ENCODE peak calls at places on chromosomes 1 and 21, in six cellular contexts. One of them, this sample, is unnamed.

GRCh38 chr1:96698332-96698983 is 23.1 kb upstream of the PTBP2 start:
- DNase-seq in esophagus squamous epithelium: no peak
- DNase-seq in neural progenitor cell: no peak
- DNase-seq in psoas muscle: no peak
- DNase-seq in astrocyte: peak
- DNase-seq in Peyer's patch: no peak
- DNase-seq in this sample: peak

GRCh38 chr1:78333426-78334012 is 157.3 kb upstream of the PTGFR start:
- DNase-seq in esophagus squamous epithelium: no peak
- DNase-seq in neural progenitor cell: peak
- DNase-seq in psoas muscle: no peak
- DNase-seq in astrocyte: peak
- DNase-seq in Peyer's patch: no peak
- DNase-seq in this sample: peak

GRCh38 chr1:59898927-59899326 is 27.6 kb downstream of the CYP2J2 start:
- DNase-seq in esophagus squamous epithelium: no peak
- DNase-seq in neural progenitor cell: no peak
- DNase-seq in psoas muscle: no peak
- DNase-seq in astrocyte: peak
- DNase-seq in Peyer's patch: no peak
- DNase-seq in this sample: peak

GRCh38 chr1:213326666-213327317 is 275.8 kb downstream of the RPS6KC1 start:
- DNase-seq in esophagus squamous epithelium: no peak
- DNase-seq in neural progenitor cell: no peak
- DNase-seq in psoas muscle: no peak
- DNase-seq in astrocyte: peak
- DNase-seq in Peyer's patch: no peak
- DNase-seq in this sample: peak

GRCh38 chr21:42239973-42240372 is 21.0 kb downstream of the ABCG1 start:
- DNase-seq in esophagus squamous epithelium: no peak
- DNase-seq in neural progenitor cell: no peak
- DNase-seq in psoas muscle: peak
- DNase-seq in astrocyte: no peak
- DNase-seq in Peyer's patch: no peak
- DNase-seq in this sample: no peak

GRCh38 chr1:179351281-179351680 is 14.5 kb upstream of the AXDND1 start:
- DNase-seq in esophagus squamous epithelium: no peak
- DNase-seq in neural progenitor cell: no peak
- DNase-seq in psoas muscle: no peak
- DNase-seq in astrocyte: no peak
- DNase-seq in Peyer's patch: no peak
- DNase-seq in this sample: peak

GRCh38 chr21:46159841-46160562 is 4.6 kb upstream of the FTCD start:
- DNase-seq in esophagus squamous epithelium: no peak
- DNase-seq in neural progenitor cell: no peak
- DNase-seq in psoas muscle: peak
- DNase-seq in astrocyte: no peak
- DNase-seq in Peyer's patch: no peak
- DNase-seq in this sample: no peak

GRCh38 chr1:66271904-66272254 is 262.1 kb upstream of the SGIP1 start:
- DNase-seq in esophagus squamous epithelium: no peak
- DNase-seq in neural progenitor cell: no peak
- DNase-seq in psoas muscle: peak
- DNase-seq in astrocyte: peak
- DNase-seq in Peyer's patch: no peak
- DNase-seq in this sample: peak

GRCh38 chr21:37207441-37208009 is 59.6 kb downstream of the VPS26C start:
- DNase-seq in esophagus squamous epithelium: no peak
- DNase-seq in neural progenitor cell: no peak
- DNase-seq in psoas muscle: peak
- DNase-seq in astrocyte: peak
- DNase-seq in Peyer's patch: peak
- DNase-seq in this sample: peak

GRCh38 chr1:107867892-107868291 is 97.1 kb downstream of the VAV3 start:
- DNase-seq in esophagus squamous epithelium: no peak
- DNase-seq in neural progenitor cell: no peak
- DNase-seq in psoas muscle: no peak
- DNase-seq in astrocyte: no peak
- DNase-seq in Peyer's patch: no peak
- DNase-seq in this sample: peak

GRCh38 chr1:109341944-109342925 is 35.4 kb upstream of the MYBPHL start:
- DNase-seq in esophagus squamous epithelium: no peak
- DNase-seq in neural progenitor cell: no peak
- DNase-seq in psoas muscle: no peak
- DNase-seq in astrocyte: no peak
- DNase-seq in Peyer's patch: no peak
- DNase-seq in this sample: no peak

GRCh38 chr1:78587213-78587612 is 33.0 kb upstream of the IFI44L start:
- DNase-seq in esophagus squamous epithelium: no peak
- DNase-seq in neural progenitor cell: no peak
- DNase-seq in psoas muscle: no peak
- DNase-seq in astrocyte: no peak
- DNase-seq in Peyer's patch: no peak
- DNase-seq in this sample: no peak

GRCh38 chr1:184696403-184696802 is 58.3 kb downstream of the EDEM3 start:
- DNase-seq in esophagus squamous epithelium: no peak
- DNase-seq in neural progenitor cell: peak
- DNase-seq in psoas muscle: no peak
- DNase-seq in astrocyte: no peak
- DNase-seq in Peyer's patch: no peak
- DNase-seq in this sample: no peak

GRCh38 chr1:203273206-203273868 is 32.0 kb upstream of the BTG2 start:
- DNase-seq in esophagus squamous epithelium: peak
- DNase-seq in neural progenitor cell: peak
- DNase-seq in psoas muscle: peak
- DNase-seq in astrocyte: peak
- DNase-seq in Peyer's patch: peak
- DNase-seq in this sample: peak

GRCh38 chr1:3482590-3482899 is 28.1 kb downstream of the ARHGEF16 start:
- DNase-seq in esophagus squamous epithelium: no peak
- DNase-seq in neural progenitor cell: no peak
- DNase-seq in psoas muscle: no peak
- DNase-seq in astrocyte: no peak
- DNase-seq in Peyer's patch: no peak
- DNase-seq in this sample: no peak

GRCh38 chr1:172456344-172456769 is 12.5 kb upstream of the PIGC start:
- DNase-seq in esophagus squamous epithelium: no peak
- DNase-seq in neural progenitor cell: no peak
- DNase-seq in psoas muscle: no peak
- DNase-seq in astrocyte: no peak
- DNase-seq in Peyer's patch: no peak
- DNase-seq in this sample: no peak

GRCh38 chr1:162081316-162081715 is 11.8 kb downstream of the NOS1AP start:
- DNase-seq in esophagus squamous epithelium: no peak
- DNase-seq in neural progenitor cell: no peak
- DNase-seq in psoas muscle: no peak
- DNase-seq in astrocyte: no peak
- DNase-seq in Peyer's patch: no peak
- DNase-seq in this sample: no peak

GRCh38 chr1:100847481-100847880 is 47.2 kb downstream of the EXTL2 start:
- DNase-seq in esophagus squamous epithelium: no peak
- DNase-seq in neural progenitor cell: no peak
- DNase-seq in psoas muscle: no peak
- DNase-seq in astrocyte: no peak
- DNase-seq in Peyer's patch: no peak
- DNase-seq in this sample: peak
- H3K4me3 ChIP-seq in esophagus squamous epithelium: peak
- H3K4me3 ChIP-seq in neural progenitor cell: no peak
- H3K4me3 ChIP-seq in psoas muscle: peak
- H3K4me3 ChIP-seq in astrocyte: no peak
- H3K4me3 ChIP-seq in Peyer's patch: peak
- H3K4me3 ChIP-seq in this sample: peak

GRCh38 chr1:23403355-23403734 is 21.2 kb downstream of the TCEA3 start:
- DNase-seq in esophagus squamous epithelium: no peak
- DNase-seq in neural progenitor cell: no peak
- DNase-seq in psoas muscle: no peak
- DNase-seq in astrocyte: no peak
- DNase-seq in Peyer's patch: no peak
- DNase-seq in this sample: no peak
- H3K4me3 ChIP-seq in esophagus squamous epithelium: peak
- H3K4me3 ChIP-seq in neural progenitor cell: no peak
- H3K4me3 ChIP-seq in psoas muscle: no peak
- H3K4me3 ChIP-seq in astrocyte: peak
- H3K4me3 ChIP-seq in Peyer's patch: no peak
- H3K4me3 ChIP-seq in this sample: no peak

GRCh38 chr1:113452921-113453770 is 62.8 kb downstream of the MAGI3 start:
- DNase-seq in esophagus squamous epithelium: no peak
- DNase-seq in neural progenitor cell: peak
- DNase-seq in psoas muscle: no peak
- DNase-seq in astrocyte: peak
- DNase-seq in Peyer's patch: no peak
- DNase-seq in this sample: peak
- H3K4me3 ChIP-seq in esophagus squamous epithelium: no peak
- H3K4me3 ChIP-seq in neural progenitor cell: peak
- H3K4me3 ChIP-seq in psoas muscle: no peak
- H3K4me3 ChIP-seq in astrocyte: no peak
- H3K4me3 ChIP-seq in Peyer's patch: no peak
- H3K4me3 ChIP-seq in this sample: no peak

DNA sequence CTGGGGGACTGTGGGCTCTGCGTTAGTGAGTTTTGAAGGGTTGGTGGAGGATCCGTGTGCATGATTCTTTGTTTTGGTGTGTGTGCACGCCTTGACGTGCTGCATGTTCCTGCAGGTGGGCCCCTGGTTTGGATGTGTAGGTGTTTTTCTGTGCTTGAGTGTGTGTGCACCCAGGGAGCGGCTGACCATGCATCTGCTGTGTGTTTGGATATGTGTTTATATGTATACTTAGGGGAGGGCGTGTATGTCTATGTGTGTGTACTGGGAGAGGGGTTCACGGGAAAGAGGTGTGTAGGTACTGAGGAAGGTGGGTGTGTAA is 1.1 kb downstream of the VANGL2 start:
- DNase-seq in esophagus squamous epithelium: no peak
- DNase-seq in neural progenitor cell: no peak
- DNase-seq in psoas muscle: no peak
- DNase-seq in astrocyte: no peak
- DNase-seq in Peyer's patch: no peak
- DNase-seq in this sample: no peak
- H3K4me3 ChIP-seq in esophagus squamous epithelium: peak
- H3K4me3 ChIP-seq in neural progenitor cell: peak
- H3K4me3 ChIP-seq in psoas muscle: peak
- H3K4me3 ChIP-seq in astrocyte: peak
- H3K4me3 ChIP-seq in Peyer's patch: peak
- H3K4me3 ChIP-seq in this sample: no peak

GRCh38 chr1:160168609-160169369 is 17.4 kb downstream of the ATP1A4 start:
- DNase-seq in esophagus squamous epithelium: no peak
- DNase-seq in neural progenitor cell: peak
- DNase-seq in psoas muscle: peak
- DNase-seq in astrocyte: peak
- DNase-seq in Peyer's patch: no peak
- DNase-seq in this sample: peak

GRCh38 chr1:160166459-160166858 is 15.1 kb downstream of the ATP1A4 start:
- DNase-seq in esophagus squamous epithelium: no peak
- DNase-seq in neural progenitor cell: no peak
- DNase-seq in psoas muscle: no peak
- DNase-seq in astrocyte: no peak
- DNase-seq in Peyer's patch: no peak
- DNase-seq in this sample: no peak

GRCh38 chr1:160168016-160168415 is 16.6 kb downstream of the ATP1A4 start:
- DNase-seq in esophagus squamous epithelium: no peak
- DNase-seq in neural progenitor cell: no peak
- DNase-seq in psoas muscle: no peak
- DNase-seq in astrocyte: no peak
- DNase-seq in Peyer's patch: no peak
- DNase-seq in this sample: no peak

GRCh38 chr1:160167056-160167455 is 15.7 kb downstream of the ATP1A4 start:
- DNase-seq in esophagus squamous epithelium: no peak
- DNase-seq in neural progenitor cell: no peak
- DNase-seq in psoas muscle: no peak
- DNase-seq in astrocyte: no peak
- DNase-seq in Peyer's patch: no peak
- DNase-seq in this sample: no peak

GRCh38 chr1:160167580-160167979 is 16.2 kb downstream of the ATP1A4 start:
- DNase-seq in esophagus squamous epithelium: no peak
- DNase-seq in neural progenitor cell: no peak
- DNase-seq in psoas muscle: no peak
- DNase-seq in astrocyte: no peak
- DNase-seq in Peyer's patch: no peak
- DNase-seq in this sample: no peak
- H3K4me3 ChIP-seq in esophagus squamous epithelium: no peak
- H3K4me3 ChIP-seq in neural progenitor cell: no peak
- H3K4me3 ChIP-seq in psoas muscle: no peak
- H3K4me3 ChIP-seq in astrocyte: no peak
- H3K4me3 ChIP-seq in Peyer's patch: no peak
- H3K4me3 ChIP-seq in this sample: no peak

GRCh38 chr21:35026617-35027557 is 22.2 kb downstream of the RUNX1 start:
- DNase-seq in esophagus squamous epithelium: no peak
- DNase-seq in neural progenitor cell: peak
- DNase-seq in psoas muscle: peak
- DNase-seq in astrocyte: peak
- DNase-seq in Peyer's patch: peak
- DNase-seq in this sample: peak

GRCh38 chr21:35028451-35028757 is 20.7 kb downstream of the RUNX1 start:
- DNase-seq in esophagus squamous epithelium: no peak
- DNase-seq in neural progenitor cell: no peak
- DNase-seq in psoas muscle: no peak
- DNase-seq in astrocyte: no peak
- DNase-seq in Peyer's patch: no peak
- DNase-seq in this sample: no peak

GRCh38 chr21:35025206-35026152 is 23.6 kb downstream of the RUNX1 start:
- DNase-seq in esophagus squamous epithelium: no peak
- DNase-seq in neural progenitor cell: no peak
- DNase-seq in psoas muscle: no peak
- DNase-seq in astrocyte: no peak
- DNase-seq in Peyer's patch: no peak
- DNase-seq in this sample: peak

GRCh38 chr21:35026153-35026499 is 23.0 kb downstream of the RUNX1 start:
- DNase-seq in esophagus squamous epithelium: no peak
- DNase-seq in neural progenitor cell: no peak
- DNase-seq in psoas muscle: no peak
- DNase-seq in astrocyte: peak
- DNase-seq in Peyer's patch: no peak
- DNase-seq in this sample: peak

GRCh38 chr21:35027558-35028450 is 21.3 kb downstream of the RUNX1 start:
- DNase-seq in esophagus squamous epithelium: no peak
- DNase-seq in neural progenitor cell: no peak
- DNase-seq in psoas muscle: no peak
- DNase-seq in astrocyte: no peak
- DNase-seq in Peyer's patch: no peak
- DNase-seq in this sample: no peak
- H3K4me3 ChIP-seq in esophagus squamous epithelium: peak
- H3K4me3 ChIP-seq in neural progenitor cell: no peak
- H3K4me3 ChIP-seq in psoas muscle: no peak
- H3K4me3 ChIP-seq in astrocyte: no peak
- H3K4me3 ChIP-seq in Peyer's patch: no peak
- H3K4me3 ChIP-seq in this sample: no peak

GRCh38 chr21:34222031-34222335 is 141.8 kb upstream of the KCNE2 start:
- DNase-seq in esophagus squamous epithelium: no peak
- DNase-seq in neural progenitor cell: no peak
- DNase-seq in psoas muscle: no peak
- DNase-seq in astrocyte: no peak
- DNase-seq in Peyer's patch: no peak
- DNase-seq in this sample: no peak
- H3K4me3 ChIP-seq in esophagus squamous epithelium: no peak
- H3K4me3 ChIP-seq in neural progenitor cell: no peak
- H3K4me3 ChIP-seq in psoas muscle: no peak
- H3K4me3 ChIP-seq in astrocyte: no peak
- H3K4me3 ChIP-seq in Peyer's patch: no peak
- H3K4me3 ChIP-seq in this sample: no peak

This sample was measured in choroid plexus epithelial cell.